ENCODE peak calls at places on chromosomes 5 and 9, in seven cellular contexts. One of them, this sample, is unnamed.

GRCh38 chr5:107294669-107295068 is 376.1 kb downstream of the EFNA5 start:
- DNase-seq in GM23248: no peak
- DNase-seq in endodermal cell: no peak
- DNase-seq in IMR-90: no peak
- DNase-seq in CD4-positive, alpha-beta memory T cell: no peak
- DNase-seq in A549: no peak
- DNase-seq in psoas muscle: no peak
- DNase-seq in this sample: no peak

GRCh38 chr5:55636177-55636576 is 75.9 kb downstream of the SLC38A9 start:
- DNase-seq in GM23248: no peak
- DNase-seq in endodermal cell: no peak
- DNase-seq in IMR-90: no peak
- DNase-seq in CD4-positive, alpha-beta memory T cell: no peak
- DNase-seq in A549: no peak
- DNase-seq in psoas muscle: no peak
- DNase-seq in this sample: no peak

GRCh38 chr5:138936225-138936967 is 61.3 kb upstream of the LRRTM2 start:
- DNase-seq in GM23248: no peak
- DNase-seq in endodermal cell: peak; percentile 63
- DNase-seq in IMR-90: no peak
- DNase-seq in CD4-positive, alpha-beta memory T cell: no peak
- DNase-seq in A549: no peak
- DNase-seq in psoas muscle: peak; percentile 56
- DNase-seq in this sample: no peak

GRCh38 chr9:77977210-77977611 is 54.4 kb downstream of the GNAQ start:
- DNase-seq in GM23248: peak; percentile 79
- DNase-seq in endodermal cell: peak; percentile 89
- DNase-seq in IMR-90: peak; percentile 73
- DNase-seq in CD4-positive, alpha-beta memory T cell: peak; percentile 49
- DNase-seq in A549: peak; percentile 16
- DNase-seq in psoas muscle: peak; percentile 74
- DNase-seq in this sample: peak; percentile 18

GRCh38 chr9:120829650-120830049 is 13.1 kb downstream of the PSMD5 start:
- DNase-seq in GM23248: no peak
- DNase-seq in endodermal cell: no peak
- DNase-seq in IMR-90: no peak
- DNase-seq in CD4-positive, alpha-beta memory T cell: no peak
- DNase-seq in A549: no peak
- DNase-seq in psoas muscle: no peak
- DNase-seq in this sample: no peak

GRCh38 chr9:70478963-70479641 is 64.6 kb upstream of the KLF9 start:
- DNase-seq in GM23248: peak; percentile 27
- DNase-seq in endodermal cell: no peak
- DNase-seq in IMR-90: peak; percentile 68
- DNase-seq in CD4-positive, alpha-beta memory T cell: no peak
- DNase-seq in A549: no peak
- DNase-seq in psoas muscle: peak; percentile 77
- DNase-seq in this sample: no peak

GRCh38 chr9:121946465-121946864 is 146.6 kb downstream of the TTLL11 start:
- DNase-seq in GM23248: no peak
- DNase-seq in endodermal cell: no peak
- DNase-seq in IMR-90: no peak
- DNase-seq in CD4-positive, alpha-beta memory T cell: no peak
- DNase-seq in A549: no peak
- DNase-seq in psoas muscle: no peak
- DNase-seq in this sample: no peak

GRCh38 chr5:150500905-150501304 is 7.0 kb upstream of the NDST1 start:
- DNase-seq in GM23248: no peak
- DNase-seq in endodermal cell: no peak
- DNase-seq in IMR-90: no peak
- DNase-seq in CD4-positive, alpha-beta memory T cell: no peak
- DNase-seq in A549: no peak
- DNase-seq in psoas muscle: no peak
- DNase-seq in this sample: no peak

GRCh38 chr9:78973906-78974305 is 597.9 kb upstream of the TLE4 start:
- DNase-seq in GM23248: peak; percentile 63
- DNase-seq in endodermal cell: no peak
- DNase-seq in IMR-90: peak; percentile 79
- DNase-seq in CD4-positive, alpha-beta memory T cell: no peak
- DNase-seq in A549: peak; percentile 14
- DNase-seq in psoas muscle: no peak
- DNase-seq in this sample: no peak

GRCh38 chr5:36045895-36046294 is 20.8 kb downstream of the UGT3A2 start:
- DNase-seq in GM23248: no peak
- DNase-seq in endodermal cell: no peak
- DNase-seq in IMR-90: no peak
- DNase-seq in CD4-positive, alpha-beta memory T cell: no peak
- DNase-seq in A549: no peak
- DNase-seq in psoas muscle: no peak
- DNase-seq in this sample: no peak
- H3K9me3 ChIP-seq in GM23248: no peaks in the 10 kb centered on the region
- H3K9me3 ChIP-seq in endodermal cell: no peaks in the 10 kb centered on the region
- H3K9me3 ChIP-seq in IMR-90: no peaks in the 10 kb centered on the region
- H3K9me3 ChIP-seq in CD4-positive, alpha-beta memory T cell: no peaks in the 10 kb centered on the region
- H3K9me3 ChIP-seq in A549: no peaks in the 10 kb centered on the region
- H3K9me3 ChIP-seq in psoas muscle: no peaks in the 10 kb centered on the region
- H3K9me3 ChIP-seq in this sample: no peaks in the 10 kb centered on the region

GRCh38 chr5:1429501-1429900 is 15.7 kb downstream of the SLC6A3 start:
- DNase-seq in GM23248: no peak
- DNase-seq in endodermal cell: peak; percentile 27
- DNase-seq in IMR-90: no peak
- DNase-seq in CD4-positive, alpha-beta memory T cell: no peak
- DNase-seq in A549: no peak
- DNase-seq in psoas muscle: peak; percentile 23
- DNase-seq in this sample: no peak
- H3K9me3 ChIP-seq in GM23248: no peaks in the 10 kb centered on the region
- H3K9me3 ChIP-seq in endodermal cell: peaks cover 17% of the 10 kb centered on the region
- H3K9me3 ChIP-seq in IMR-90: peaks cover 33% of the 10 kb centered on the region
- H3K9me3 ChIP-seq in CD4-positive, alpha-beta memory T cell: no peaks in the 10 kb centered on the region
- H3K9me3 ChIP-seq in A549: peaks cover 37% of the 10 kb centered on the region
- H3K9me3 ChIP-seq in psoas muscle: peaks cover 24% of the 10 kb centered on the region
- H3K9me3 ChIP-seq in this sample: no peaks in the 10 kb centered on the region

GRCh38 chr9:40884072-40884901 is 244.2 kb downstream of the FOXD4L6 start:
- DNase-seq in GM23248: no peak
- DNase-seq in endodermal cell: no peak
- DNase-seq in IMR-90: no peak
- DNase-seq in CD4-positive, alpha-beta memory T cell: no peak
- DNase-seq in A549: no peak
- DNase-seq in psoas muscle: peak; percentile 48
- DNase-seq in this sample: no peak
- H3K9me3 ChIP-seq in GM23248: peaks cover 4% of the 10 kb centered on the region
- H3K9me3 ChIP-seq in endodermal cell: peaks cover 44% of the 10 kb centered on the region
- H3K9me3 ChIP-seq in IMR-90: peaks cover 32% of the 10 kb centered on the region
- H3K9me3 ChIP-seq in CD4-positive, alpha-beta memory T cell: peaks cover 4% of the 10 kb centered on the region
- H3K9me3 ChIP-seq in A549: peaks cover 53% of the 10 kb centered on the region
- H3K9me3 ChIP-seq in psoas muscle: peaks cover 88% of the 10 kb centered on the region
- H3K9me3 ChIP-seq in this sample: peaks cover 6% of the 10 kb centered on the region

GRCh38 chr9:8052991-8053390 is 253.4 kb upstream of the DMAC1 start:
- DNase-seq in GM23248: no peak
- DNase-seq in endodermal cell: no peak
- DNase-seq in IMR-90: no peak
- DNase-seq in CD4-positive, alpha-beta memory T cell: no peak
- DNase-seq in A549: no peak
- DNase-seq in psoas muscle: no peak
- DNase-seq in this sample: no peak
- H3K9me3 ChIP-seq in GM23248: no peaks in the 10 kb centered on the region
- H3K9me3 ChIP-seq in endodermal cell: peaks cover 9% of the 10 kb centered on the region
- H3K9me3 ChIP-seq in IMR-90: peaks cover 7% of the 10 kb centered on the region
- H3K9me3 ChIP-seq in CD4-positive, alpha-beta memory T cell: no peaks in the 10 kb centered on the region
- H3K9me3 ChIP-seq in A549: no peaks in the 10 kb centered on the region
- H3K9me3 ChIP-seq in psoas muscle: peaks cover 7% of the 10 kb centered on the region
- H3K9me3 ChIP-seq in this sample: no peaks in the 10 kb centered on the region

GRCh38 chr9:138044485-138045383 is 167.2 kb downstream of the CACNA1B start:
- DNase-seq in GM23248: no peak
- DNase-seq in endodermal cell: no peak
- DNase-seq in IMR-90: no peak
- DNase-seq in CD4-positive, alpha-beta memory T cell: no peak
- DNase-seq in A549: no peak
- DNase-seq in psoas muscle: peak; percentile 40
- DNase-seq in this sample: no peak
- H3K9me3 ChIP-seq in GM23248: no peaks in the 10 kb centered on the region
- H3K9me3 ChIP-seq in endodermal cell: no peaks in the 10 kb centered on the region
- H3K9me3 ChIP-seq in IMR-90: peaks cover 65% of the 10 kb centered on the region
- H3K9me3 ChIP-seq in CD4-positive, alpha-beta memory T cell: no peaks in the 10 kb centered on the region
- H3K9me3 ChIP-seq in A549: no peaks in the 10 kb centered on the region
- H3K9me3 ChIP-seq in psoas muscle: no peaks in the 10 kb centered on the region
- H3K9me3 ChIP-seq in this sample: no peaks in the 10 kb centered on the region

DNA sequence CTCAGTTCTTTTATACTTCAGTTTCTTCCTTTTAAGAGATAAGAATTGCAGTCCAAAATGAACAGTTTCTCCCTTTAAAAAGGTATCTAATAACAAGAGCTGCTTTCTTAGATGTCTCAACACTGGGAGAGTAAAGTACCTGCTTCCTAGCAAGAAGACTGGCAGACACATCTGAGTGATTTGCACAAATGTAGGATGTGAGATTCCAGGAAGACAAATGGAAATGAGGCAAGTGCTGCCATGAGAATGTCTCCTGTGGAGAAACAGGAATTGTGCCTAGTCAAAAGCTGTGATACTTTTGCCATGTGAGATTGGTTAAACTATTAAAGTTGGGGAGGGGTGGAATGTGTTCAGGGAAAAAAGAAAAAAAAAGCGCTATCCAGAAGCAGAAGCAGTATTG is 159.1 kb downstream of the HTR1A start:
- DNase-seq in GM23248: no peak
- DNase-seq in endodermal cell: peak; percentile 48
- DNase-seq in IMR-90: no peak
- DNase-seq in CD4-positive, alpha-beta memory T cell: no peak
- DNase-seq in A549: no peak
- DNase-seq in psoas muscle: no peak
- DNase-seq in this sample: no peak
- H3K9me3 ChIP-seq in GM23248: no peaks in the 10 kb centered on the region
- H3K9me3 ChIP-seq in endodermal cell: no peaks in the 10 kb centered on the region
- H3K9me3 ChIP-seq in IMR-90: peaks cover 2% of the 10 kb centered on the region
- H3K9me3 ChIP-seq in CD4-positive, alpha-beta memory T cell: no peaks in the 10 kb centered on the region
- H3K9me3 ChIP-seq in A549: no peaks in the 10 kb centered on the region
- H3K9me3 ChIP-seq in psoas muscle: no peaks in the 10 kb centered on the region
- H3K9me3 ChIP-seq in this sample: no peaks in the 10 kb centered on the region

GRCh38 chr5:124460000-124460399 is 286.4 kb downstream of the ZNF608 start:
- DNase-seq in GM23248: no peak
- DNase-seq in endodermal cell: no peak
- DNase-seq in IMR-90: no peak
- DNase-seq in CD4-positive, alpha-beta memory T cell: no peak
- DNase-seq in A549: no peak
- DNase-seq in psoas muscle: no peak
- DNase-seq in this sample: no peak

GRCh38 chr5:124460666-124461065 is 285.8 kb downstream of the ZNF608 start:
- DNase-seq in GM23248: no peak
- DNase-seq in endodermal cell: no peak
- DNase-seq in IMR-90: no peak
- DNase-seq in CD4-positive, alpha-beta memory T cell: no peak
- DNase-seq in A549: no peak
- DNase-seq in psoas muscle: no peak
- DNase-seq in this sample: no peak

GRCh38 chr5:124456244-124456643 is 290.2 kb downstream of the ZNF608 start:
- DNase-seq in GM23248: peak; percentile 4
- DNase-seq in endodermal cell: no peak
- DNase-seq in IMR-90: peak; percentile 52
- DNase-seq in CD4-positive, alpha-beta memory T cell: no peak
- DNase-seq in A549: no peak
- DNase-seq in psoas muscle: no peak
- DNase-seq in this sample: no peak

GRCh38 chr5:124457101-124457500 is 289.3 kb downstream of the ZNF608 start:
- DNase-seq in GM23248: no peak
- DNase-seq in endodermal cell: no peak
- DNase-seq in IMR-90: no peak
- DNase-seq in CD4-positive, alpha-beta memory T cell: no peak
- DNase-seq in A549: no peak
- DNase-seq in psoas muscle: no peak
- DNase-seq in this sample: no peak

DNA sequence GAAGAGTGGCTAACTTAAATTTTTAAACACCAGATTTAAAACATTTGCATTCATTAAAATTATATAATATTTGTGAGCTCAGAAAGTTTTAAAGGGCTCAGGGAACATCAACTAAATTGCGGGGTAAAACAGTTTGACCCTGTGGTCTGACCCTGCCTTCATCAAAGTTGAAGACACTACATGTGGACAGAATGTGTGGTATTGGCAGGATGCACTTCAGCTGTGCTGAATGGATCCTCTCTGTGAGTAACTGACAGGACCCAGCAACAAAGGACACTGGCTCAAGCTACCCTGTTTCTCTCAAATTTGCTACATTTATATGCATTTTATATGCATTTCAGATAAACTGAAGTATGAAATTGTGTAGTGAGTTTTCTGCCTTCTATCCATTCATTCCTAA is 288.5 kb downstream of the ZNF608 start:
- DNase-seq in GM23248: no peak
- DNase-seq in endodermal cell: no peak
- DNase-seq in IMR-90: no peak
- DNase-seq in CD4-positive, alpha-beta memory T cell: no peak
- DNase-seq in A549: no peak
- DNase-seq in psoas muscle: no peak
- DNase-seq in this sample: no peak
- H3K9me3 ChIP-seq in GM23248: no peaks in the 10 kb centered on the region
- H3K9me3 ChIP-seq in endodermal cell: peaks cover 14% of the 10 kb centered on the region
- H3K9me3 ChIP-seq in IMR-90: peaks cover 9% of the 10 kb centered on the region
- H3K9me3 ChIP-seq in CD4-positive, alpha-beta memory T cell: no peaks in the 10 kb centered on the region
- H3K9me3 ChIP-seq in A549: peaks cover 16% of the 10 kb centered on the region
- H3K9me3 ChIP-seq in psoas muscle: no peaks in the 10 kb centered on the region
- H3K9me3 ChIP-seq in this sample: no peaks in the 10 kb centered on the region

GRCh38 chr9:11821541-11821940 is 871.6 kb upstream of the TYRP1 start:
- DNase-seq in GM23248: no peak
- DNase-seq in endodermal cell: no peak
- DNase-seq in IMR-90: no peak
- DNase-seq in CD4-positive, alpha-beta memory T cell: no peak
- DNase-seq in A549: no peak
- DNase-seq in psoas muscle: no peak
- DNase-seq in this sample: no peak
- H3K9me3 ChIP-seq in GM23248: no peaks in the 10 kb centered on the region
- H3K9me3 ChIP-seq in endodermal cell: no peaks in the 10 kb centered on the region
- H3K9me3 ChIP-seq in IMR-90: peaks cover 4% of the 10 kb centered on the region
- H3K9me3 ChIP-seq in CD4-positive, alpha-beta memory T cell: no peaks in the 10 kb centered on the region
- H3K9me3 ChIP-seq in A549: no peaks in the 10 kb centered on the region
- H3K9me3 ChIP-seq in psoas muscle: no peaks in the 10 kb centered on the region
- H3K9me3 ChIP-seq in this sample: no peaks in the 10 kb centered on the region

DNA sequence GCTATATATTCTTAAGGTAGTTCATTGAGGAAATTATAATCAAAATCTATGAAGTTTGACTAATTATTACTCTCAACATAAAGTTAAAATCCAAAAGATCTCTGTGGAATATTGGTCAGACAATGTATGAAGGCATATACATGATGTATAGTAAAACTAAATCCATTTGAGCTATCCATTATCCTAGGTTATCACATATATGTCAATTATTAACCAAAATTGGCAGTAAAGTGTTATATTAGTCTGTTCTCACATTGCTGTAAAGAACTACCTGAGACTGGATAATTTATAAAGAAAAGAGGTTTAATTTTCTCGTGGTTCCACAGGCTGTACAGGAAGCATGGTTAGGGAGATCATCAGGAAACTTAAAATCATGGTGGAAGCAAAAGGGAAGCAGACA is 511.7 kb upstream of the SGCD start:
- DNase-seq in GM23248: no peak
- DNase-seq in endodermal cell: no peak
- DNase-seq in IMR-90: no peak
- DNase-seq in CD4-positive, alpha-beta memory T cell: no peak
- DNase-seq in A549: no peak
- DNase-seq in psoas muscle: no peak
- DNase-seq in this sample: no peak
- H3K9me3 ChIP-seq in GM23248: no peaks in the 10 kb centered on the region
- H3K9me3 ChIP-seq in endodermal cell: no peaks in the 10 kb centered on the region
- H3K9me3 ChIP-seq in IMR-90: no peaks in the 10 kb centered on the region
- H3K9me3 ChIP-seq in CD4-positive, alpha-beta memory T cell: no peaks in the 10 kb centered on the region
- H3K9me3 ChIP-seq in A549: no peaks in the 10 kb centered on the region
- H3K9me3 ChIP-seq in psoas muscle: no peaks in the 10 kb centered on the region
- H3K9me3 ChIP-seq in this sample: no peaks in the 10 kb centered on the region

This sample was measured in T-helper 17 cell.